ENCODE peak calls at places on chromosomes 1 and 21, in six cellular contexts. X, W, T, N, V and A are unnamed samples.

GRCh38 chr1:172540635-172541034 is 7.7 kb downstream of the SUCO start:
- DNase-seq in X (no peak), W (no peak), T (no peak), N (no peak), V (no peak), A (no peak)

GRCh38 chr1:10107985-10108663 is 75.4 kb downstream of the UBE4B start:
- DNase-seq in X (peak), W (peak), T (no peak), N (no peak), V (peak), A (no peak)

GRCh38 chr1:2468041-2468472 is 8.0 kb upstream of the PLCH2 start:
- DNase-seq in X (no peak), W (peak), T (no peak), N (peak), V (peak), A (no peak)

GRCh38 chr1:76939817-76940216 is 72.5 kb downstream of the ST6GALNAC5 start:
- DNase-seq in X (no peak), W (no peak), T (no peak), N (no peak), V (no peak), A (no peak)

GRCh38 chr1:9317591-9318331 is 25.1 kb downstream of the SPSB1 start:
- DNase-seq in X (no peak), W (no peak), T (no peak), N (no peak), V (no peak), A (peak)

GRCh38 chr21:45256912-45257672 is 30.6 kb downstream of the POFUT2 start:
- DNase-seq in X (no peak), W (no peak), T (no peak), N (no peak), V (no peak), A (no peak)

GRCh38 chr1:202733251-202733650 is 23.0 kb upstream of the SYT2 start:
- DNase-seq in X (no peak), W (no peak), T (no peak), N (no peak), V (no peak), A (no peak)

GRCh38 chr1:158371188-158371953 is 17.7 kb downstream of the CD1E start:
- DNase-seq in X (peak), W (no peak), T (no peak), N (no peak), V (no peak), A (no peak)

GRCh38 chr1:218527737-218528136 is 182.6 kb downstream of the TGFB2 start:
- DNase-seq in X (no peak), W (no peak), T (no peak), N (no peak), V (no peak), A (no peak)

GRCh38 chr1:201750120-201750519 is 78.8 kb upstream of the IPO9 start:
- DNase-seq in X (no peak), W (no peak), T (no peak), N (no peak), V (no peak), A (no peak)